ENCODE peak calls at places on chromosome X, in four cellular contexts. K is uterus, X is BE2C, V is adrenal gland. F is an unnamed sample.

GRCh38 chrX:31962256-31962655 is 890.4 kb upstream of the FTHL17 start:
- DNase-seq in X (no peak), K (no peak), V (no peak), F (no peak)

GRCh38 chrX:125096870-125097269 is 222.8 kb upstream of the TEX13C start:
- DNase-seq in V (no peak), X (no peak), K (no peak), F (no peak)

GRCh38 chrX:112513154-112513553 is 166.6 kb downstream of the LHFPL1 start:
- DNase-seq in K (no peak), V (no peak), X (no peak), F (no peak)

GRCh38 chrX:49995021-49995731 is 72.8 kb downstream of the CLCN5 start:
- DNase-seq in X (no peak), K (no peak), V (no peak), F (peak; percentile 1)

GRCh38 chrX:108734426-108734825 is 1.9 kb downstream of the IRS4 start:
- DNase-seq in X (no peak), K (no peak), V (no peak), F (no peak)

GRCh38 chrX:16144420-16144819 is 21.1 kb downstream of the GRPR start:
- DNase-seq in K (no peak), V (no peak), X (no peak), F (no peak)

GRCh38 chrX:129144172-129145038 is 378.9 kb downstream of the SMARCA1 start:
- DNase-seq in X (no peak), V (no peak), K (no peak), F (no peak)

GRCh38 chrX:20514358-20514757 is 247.6 kb upstream of the RPS6KA3 start:
- DNase-seq in V (no peak), K (no peak), X (no peak), F (peak; percentile 73)

GRCh38 chrX:82362550-82362949 is 1145.5 kb upstream of the POU3F4 start:
- DNase-seq in V (no peak), X (no peak), K (no peak), F (no peak)
- H3K27me3 ChIP-seq in V (peaks cover 5% of the 10 kb centered on the region), X (no peaks in the 10 kb centered on the region), K (no peaks in the 10 kb centered on the region), F (no peaks in the 10 kb centered on the region)

GRCh38 chrX:12971282-12972003 is 3.5 kb upstream of the TMSB4X start:
- DNase-seq in V (no peak), X (no peak), K (peak; percentile 41), F (no peak)
- H3K4me3 ChIP-seq in V (no peak overlapping the region), X (no peak overlapping the region), K (no peak overlapping the region), F (no peak overlapping the region)

DNA sequence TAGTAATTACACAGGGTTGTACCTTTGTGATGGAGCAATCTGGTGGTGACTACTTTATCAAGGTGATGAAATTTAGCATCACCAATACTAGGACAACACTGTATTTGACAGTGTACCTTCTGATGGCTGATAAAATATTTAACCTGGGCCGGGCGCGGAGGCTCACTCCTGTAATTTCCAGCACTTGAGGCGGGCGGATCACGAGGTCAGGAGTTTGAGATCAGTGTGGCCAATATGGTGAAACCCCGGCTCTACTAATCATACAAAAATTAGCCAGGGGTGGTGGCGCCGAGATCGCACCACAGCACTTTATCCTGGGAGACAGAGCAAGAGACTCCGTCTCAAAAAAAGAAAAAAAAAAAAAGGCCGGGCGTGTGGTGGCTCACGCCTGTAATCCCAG is 1.9 kb upstream of the TAF1 start:
- DNase-seq in K (no peak), V (no peak), X (no peak), F (no peak)
- H3K36me3 ChIP-seq in K (no peaks in the 10 kb centered on the region), V (no peaks in the 10 kb centered on the region), X (no peaks in the 10 kb centered on the region), F (peaks cover 7% of the 10 kb centered on the region)

DNA sequence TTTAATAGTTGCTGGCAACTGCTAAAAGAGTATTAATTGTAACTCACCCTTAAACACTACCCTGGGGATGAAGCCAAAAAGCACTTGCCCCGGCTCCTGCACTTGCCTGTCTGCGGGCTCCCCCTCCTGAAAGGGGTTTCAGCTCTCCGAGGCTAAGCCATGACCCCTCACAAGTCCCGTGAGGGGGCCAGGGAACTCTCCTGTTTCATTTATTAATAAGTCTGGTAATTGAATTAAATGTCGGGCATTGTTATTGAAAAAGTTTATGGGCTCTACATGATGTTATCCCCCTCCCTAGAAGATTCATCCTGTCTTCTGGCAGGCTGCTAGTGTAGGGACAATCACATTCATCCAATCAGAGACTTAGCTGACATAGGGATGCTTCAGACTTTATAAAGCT is 23.3 kb downstream of the GSPT2 start:
- DNase-seq in X (no peak), K (no peak), V (no peak), F (no peak)
- H3K27me3 ChIP-seq in X (no peaks in the 10 kb centered on the region), K (no peaks in the 10 kb centered on the region), V (peaks cover 11% of the 10 kb centered on the region), F (no peaks in the 10 kb centered on the region)

GRCh38 chrX:23782455-23782854 is 518 bp upstream of the SAT1 start:
- DNase-seq in V (no peak), K (no peak), X (no peak), F (no peak)
- H3K4me3 ChIP-seq in V (no peak overlapping the region), K (peak overlapping the region; percentile 20), X (peak overlapping the region; percentile 50), F (no peak overlapping the region)